ENCODE peak calls at places on chromosomes 7 and 10, in seven cellular contexts. H, O, R, W, E, D and L are unnamed samples.

GRCh38 chr10:75407296-75407715 is 5.7 kb upstream of the ZNF503 start:
- DNase-seq in H (peak; percentile 60), W (peak; percentile 74), D (no peak), E (no peak), O (no peak), R (peak; percentile 80), L (no peak)

GRCh38 chr7:114931656-114932011 is 9.7 kb downstream of the MDFIC start:
- DNase-seq in R (no peak), O (no peak), H (no peak), D (peak; percentile 28), E (no peak), W (no peak), L (peak; percentile 46)

GRCh38 chr7:123798527-123799188 is 46.3 kb upstream of the HYAL4 start:
- DNase-seq in H (no peak), O (no peak), R (no peak), E (no peak), D (no peak), W (no peak), L (no peak)

GRCh38 chr7:134307320-134307719 is 9.4 kb downstream of the SLC35B4 start:
- DNase-seq in O (no peak), W (no peak), H (no peak), R (no peak), D (no peak), E (no peak), L (no peak)

GRCh38 chr7:27147211-27148030 is at the start of gene HOXA6:
- DNase-seq in R (peak; percentile 63), O (no peak), W (peak; percentile 67), E (no peak), H (peak; percentile 53), D (no peak), L (no peak)

GRCh38 chr7:23100697-23101096 is 4.9 kb upstream of the KLHL7 start:
- DNase-seq in R (peak; percentile 73), D (no peak), E (no peak), H (no peak), W (no peak), O (no peak), L (no peak)

GRCh38 chr7:51246258-51247245 is 70.1 kb downstream of the COBL start:
- DNase-seq in H (no peak), D (no peak), O (no peak), E (no peak), R (peak; percentile 37), W (no peak), L (no peak)

GRCh38 chr10:106565546-106565945 is 599.0 kb downstream of the SORCS1 start:
- DNase-seq in D (no peak), E (no peak), H (no peak), W (no peak), R (no peak), O (peak; percentile 55), L (no peak)

GRCh38 chr10:97034958-97035769 is 150.6 kb downstream of the SLIT1 start:
- DNase-seq in D (no peak), W (no peak), O (no peak), R (no peak), H (no peak), E (no peak), L (no peak)

GRCh38 chr10:14601872-14602725 is 172.6 kb downstream of the FAM107B start:
- DNase-seq in W (no peak), E (no peak), H (peak; percentile 72), D (peak; percentile 80), O (peak; percentile 48), R (no peak), L (no peak)

GRCh38 chr7:14380881-14381280 is 391.4 kb upstream of the ETV1 start:
- DNase-seq in R (no peak), D (no peak), W (no peak), E (no peak), H (no peak), O (no peak), L (no peak)

DNA sequence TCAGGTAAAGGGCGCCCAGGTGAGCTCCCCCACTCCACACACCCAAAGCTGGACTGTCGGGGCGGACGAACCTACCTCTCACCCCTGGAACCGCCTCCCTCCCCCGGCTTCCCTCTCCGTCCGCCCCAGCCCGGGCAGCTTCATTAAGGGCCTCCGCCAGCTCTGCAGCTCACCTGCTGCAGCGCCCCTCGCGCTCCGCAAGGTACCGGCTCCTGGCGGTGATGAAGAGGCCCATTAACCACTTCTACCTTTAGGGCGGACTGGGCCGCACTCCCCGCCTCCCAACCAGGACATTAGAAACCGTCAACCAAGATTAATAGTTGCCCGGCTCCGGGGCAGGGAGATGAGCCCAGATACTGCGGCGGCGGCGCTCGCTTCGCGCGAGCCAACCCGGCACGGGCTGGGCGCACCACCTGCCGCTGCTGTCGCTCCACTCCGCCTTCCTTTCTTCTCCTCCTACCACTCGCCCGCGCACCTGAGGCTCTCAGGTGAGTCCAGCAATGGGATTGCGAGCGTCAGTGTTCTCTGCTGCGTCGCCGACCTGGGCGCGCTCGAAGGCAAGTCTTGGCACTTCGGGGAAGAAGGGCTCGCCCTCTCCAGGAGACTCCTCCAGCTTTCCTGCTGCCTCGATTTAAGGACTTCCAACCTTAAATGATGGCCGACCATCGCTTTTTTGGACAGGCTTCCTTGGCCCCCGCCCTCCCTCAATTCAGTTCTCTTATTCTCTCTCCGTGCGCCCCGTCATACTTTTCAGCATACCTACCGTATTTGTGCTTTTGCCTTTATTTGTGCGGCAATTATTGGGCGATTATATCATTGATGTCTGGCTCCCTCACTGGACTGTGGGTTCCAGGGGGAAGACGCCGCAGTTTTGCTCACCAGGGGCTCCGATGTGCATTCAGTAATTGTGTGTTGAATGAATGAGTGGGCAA is 13.6 kb upstream of the KAZALD1 start:
- DNase-seq in E (no peak), H (no peak), O (no peak), D (no peak), R (peak; percentile 88), W (no peak), L (no peak)
- H3K4me3 ChIP-seq in E (no peak overlapping the region), H (no peak overlapping the region), O (no peak overlapping the region), D (no peak overlapping the region), R (no peak overlapping the region), W (no peak overlapping the region), L (no peak overlapping the region)

DNA sequence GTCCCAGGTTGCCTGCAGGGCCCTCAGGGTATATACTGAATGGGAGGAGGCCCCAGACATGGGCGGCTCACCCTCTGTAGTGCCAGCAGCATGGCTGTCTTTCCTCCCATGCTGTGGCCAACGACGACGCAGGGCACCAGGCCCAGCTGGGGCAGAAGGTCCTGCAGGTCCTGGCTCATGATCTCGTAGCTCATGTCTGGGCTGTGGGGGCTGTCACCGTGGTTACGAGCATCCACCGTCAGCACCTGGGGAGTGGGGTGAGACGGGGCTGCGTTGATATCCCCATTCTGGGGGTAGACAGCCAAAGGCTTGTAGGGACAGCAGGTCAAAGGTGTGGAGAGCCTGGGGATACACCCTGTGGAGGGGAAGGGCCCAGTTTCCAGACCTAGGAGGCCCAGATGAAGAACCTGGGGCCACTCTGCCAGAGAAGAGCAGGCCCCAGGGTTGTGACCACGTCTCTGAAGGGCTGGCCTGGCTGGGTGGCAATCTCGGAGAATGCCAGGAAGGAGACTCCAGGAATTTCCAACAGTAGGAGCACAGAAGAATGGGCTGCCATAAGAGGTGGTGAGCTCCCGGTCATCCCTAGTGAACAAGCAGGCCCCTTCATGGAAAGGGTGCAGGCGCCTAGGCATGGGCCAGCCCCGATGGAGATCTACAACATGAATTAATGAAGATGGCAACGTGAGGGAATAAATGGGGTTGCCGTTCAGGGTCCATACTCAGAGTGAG is 947 bp downstream of the ABHD11 start:
- DNase-seq in O (no peak), W (no peak), E (no peak), D (no peak), H (no peak), R (no peak), L (no peak)
- H3K4me3 ChIP-seq in O (peak overlapping the region; percentile 77), W (peak overlapping the region; percentile 97), E (peak overlapping the region; percentile 68), D (peak overlapping the region; percentile 76), H (peak overlapping the region; percentile 81), R (peak overlapping the region; percentile 88), L (peak overlapping the region; percentile 84)

GRCh38 chr10:102300289-102300843 is 55.0 kb downstream of the GBF1 start:
- DNase-seq in E (no peak), O (peak; percentile 75), W (no peak), D (no peak), H (no peak), R (no peak), L (no peak)
- H3K4me3 ChIP-seq in E (no peak overlapping the region), O (no peak overlapping the region), W (no peak overlapping the region), D (no peak overlapping the region), H (no peak overlapping the region), R (no peak overlapping the region), L (no peak overlapping the region)

GRCh38 chr10:44980309-44981171 is 1.9 kb upstream of the DEPP1 start:
- DNase-seq in D (no peak), H (no peak), R (no peak), W (no peak), O (no peak), E (no peak), L (no peak)

GRCh38 chr10:44977287-44978212 is 1.1 kb downstream of the DEPP1 start:
- DNase-seq in E (no peak), R (no peak), O (peak; percentile 24), D (no peak), H (no peak), W (no peak), L (no peak)

GRCh38 chr10:44978213-44978569 is 418 bp downstream of the DEPP1 start:
- DNase-seq in H (no peak), D (no peak), R (no peak), W (no peak), E (no peak), O (no peak), L (no peak)

GRCh38 chr10:44979281-44980181 is 922 bp upstream of the DEPP1 start:
- DNase-seq in O (no peak), D (no peak), R (no peak), E (no peak), H (no peak), W (no peak), L (no peak)

GRCh38 chr10:44978570-44979280 is at the start of gene DEPP1:
- DNase-seq in D (no peak), H (peak; percentile 97), R (peak; percentile 95), O (peak; percentile 95), W (peak; percentile 94), E (peak; percentile 85), L (peak; percentile 22)
- H3K4me3 ChIP-seq in D (no peak within 1 kb of the TSS), H (peak within 1 kb of the TSS; percentile 73), R (peak within 1 kb of the TSS; percentile 51), O (peak within 1 kb of the TSS; percentile 62), W (peak within 1 kb of the TSS; percentile 73), E (peak within 1 kb of the TSS; percentile 24), L (no peak within 1 kb of the TSS)

GRCh38 chr7:131919920-131920709 is 363.7 kb upstream of the PODXL start:
- DNase-seq in W (no peak), D (no peak), O (no peak), H (no peak), R (peak; percentile 51), E (no peak), L (no peak)

GRCh38 chr7:131927770-131928169 is 371.3 kb upstream of the PODXL start:
- DNase-seq in O (no peak), W (no peak), H (no peak), D (no peak), R (peak; percentile 16), E (no peak), L (no peak)

GRCh38 chr7:131921016-131921415 is 364.6 kb upstream of the PODXL start:
- DNase-seq in H (no peak), R (peak; percentile 10), W (no peak), E (no peak), D (no peak), O (peak; percentile 14), L (no peak)

DNA sequence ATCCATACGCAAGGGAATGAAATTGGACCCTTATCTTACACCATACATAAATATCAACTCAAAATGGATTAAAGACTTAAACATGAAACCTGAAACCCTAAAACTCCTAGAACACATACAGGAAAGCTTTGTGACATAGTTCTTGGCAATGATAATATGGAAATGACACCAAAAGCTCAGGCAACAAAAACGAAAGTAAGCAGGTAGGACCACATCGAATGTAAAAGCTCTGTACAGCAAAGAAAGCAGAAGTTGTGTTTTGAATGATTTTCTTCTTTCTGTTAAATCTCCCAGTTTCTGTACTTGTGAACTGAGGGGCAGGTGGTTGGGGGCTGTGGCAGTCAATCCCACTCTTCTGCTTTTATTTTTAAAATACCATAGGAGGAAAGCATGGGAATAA is 368.4 kb upstream of the PODXL start:
- DNase-seq in H (no peak), O (no peak), D (no peak), E (no peak), R (no peak), W (no peak), L (no peak)
- H3K4me3 ChIP-seq in H (no peak overlapping the region), O (no peak overlapping the region), D (no peak overlapping the region), E (no peak overlapping the region), R (no peak overlapping the region), W (no peak overlapping the region), L (no peak overlapping the region)